ENCODE peak calls at places on chromosome 18, in four cellular contexts. Y, W, X and G are unnamed samples.

GRCh38 chr18:10453261-10453884 is 1.1 kb upstream of the APCDD1 start:
- DNase-seq in Y (peak; percentile 59), W (no peak), X (no peak), G (no peak)

GRCh38 chr18:10140461-10140911 is 226.7 kb downstream of the VAPA start:
- DNase-seq in Y (peak; percentile 46), W (no peak), X (no peak), G (no peak)

GRCh38 chr18:8860845-8861642 is 155.7 kb downstream of the MTCL1 start:
- DNase-seq in Y (no peak), W (no peak), X (no peak), G (no peak)

GRCh38 chr18:40371673-40372072 is 1583.4 kb upstream of the PIK3C3 start:
- DNase-seq in Y (no peak), W (no peak), X (no peak), G (no peak)

GRCh38 chr18:240175-240574 is 27.7 kb downstream of the THOC1 start:
- DNase-seq in Y (no peak), W (no peak), X (no peak), G (no peak)

GRCh38 chr18:23631746-23632145 is 31.0 kb downstream of the ANKRD29 start:
- DNase-seq in Y (no peak), W (peak; percentile 58), X (no peak), G (no peak)

GRCh38 chr18:47248610-47249343 is 2.7 kb downstream of the SKOR2 start:
- DNase-seq in Y (peak; percentile 63), W (peak; percentile 45), X (no peak), G (peak; percentile 51)

GRCh38 chr18:46341989-46342525 is 237.9 kb downstream of the HAUS1 start:
- DNase-seq in Y (no peak), W (no peak), X (no peak), G (no peak)

GRCh38 chr18:46333371-46334199 is 229.4 kb downstream of the HAUS1 start:
- DNase-seq in Y (peak; percentile 56), W (peak; percentile 96), X (peak; percentile 8), G (peak; percentile 50)

GRCh38 chr18:2513616-2514015 is 57.7 kb downstream of the METTL4 start:
- DNase-seq in Y (no peak), W (no peak), X (no peak), G (no peak)

GRCh38 chr18:42850174-42850766 is 265.2 kb downstream of the RIT2 start:
- DNase-seq in Y (no peak), W (peak; percentile 52), X (no peak), G (no peak)

GRCh38 chr18:46289931-46290330 is 185.7 kb downstream of the HAUS1 start:
- DNase-seq in Y (peak; percentile 31), W (no peak), X (no peak), G (no peak)

GRCh38 chr18:9577361-9577760 is 37.0 kb downstream of the PPP4R1 start:
- DNase-seq in Y (no peak), W (no peak), X (no peak), G (no peak)

GRCh38 chr18:79070486-79070885 is 1.3 kb downstream of the ATP9B start:
- DNase-seq in Y (no peak), W (no peak), X (no peak), G (no peak)

GRCh38 chr18:53361044-53361443 is 863.4 kb downstream of the MBD2 start:
- DNase-seq in Y (no peak), W (no peak), X (no peak), G (no peak)

GRCh38 chr18:8969639-8970378 is 132.7 kb upstream of the NDUFV2 start:
- DNase-seq in Y (no peak), W (no peak), X (no peak), G (no peak)

GRCh38 chr18:52310651-52311050 is 29.3 kb upstream of the DCC start:
- DNase-seq in Y (no peak), W (no peak), X (no peak), G (no peak)

GRCh38 chr18:52311331-52311730 is 28.7 kb upstream of the DCC start:
- DNase-seq in Y (no peak), W (no peak), X (no peak), G (no peak)

GRCh38 chr18:52313213-52313612 is 26.8 kb upstream of the DCC start:
- DNase-seq in Y (no peak), W (no peak), X (no peak), G (no peak)

DNA sequence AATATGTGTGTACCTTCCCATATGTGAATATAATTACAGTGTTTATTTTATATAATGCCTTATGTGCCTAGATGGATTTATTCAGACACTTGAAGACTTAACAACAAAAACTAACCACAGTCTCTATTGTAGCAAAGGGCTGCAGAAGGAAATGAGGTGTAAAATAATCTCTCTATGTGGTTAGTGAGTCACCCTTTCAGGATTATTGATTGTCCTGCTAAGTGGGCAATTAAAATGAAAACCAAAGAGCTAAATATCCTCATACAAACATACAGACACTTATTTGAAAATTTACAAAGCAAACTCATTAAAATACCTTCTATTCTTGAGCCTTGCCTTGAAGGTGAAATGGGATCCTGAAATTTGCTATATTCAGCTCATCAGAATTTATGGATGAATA is 27.7 kb upstream of the DCC start:
- DNase-seq in Y (no peak), W (no peak), X (no peak), G (no peak)
- TF ChIP-seq USF2 in Y (no peak), W (no peak), X (no peak), G (no peak)

GRCh38 chr18:44060197-44060596 is 620.5 kb upstream of the SETBP1 start:
- DNase-seq in Y (no peak), W (no peak), X (no peak), G (no peak)
- TF ChIP-seq TEAD4 in Y (no peak), W (no peak), X (no peak), G (no peak)

GRCh38 chr18:12394428-12394827 is 13.3 kb upstream of the PRELID3A start:
- DNase-seq in Y (peak; percentile 78), W (no peak), X (no peak), G (peak; percentile 67)
- TF ChIP-seq CTCF in Y (peak; percentile 70), W (peak; percentile 48), X (peak; percentile 37), G (no peak)

GRCh38 chr18:60662491-60662890 is 289.9 kb upstream of the MC4R start:
- DNase-seq in Y (no peak), W (no peak), X (no peak), G (no peak)
- TF ChIP-seq USF2 in Y (no peak), W (no peak), X (no peak), G (no peak)

GRCh38 chr18:22284581-22285230 is 115.3 kb downstream of the GATA6 start:
- DNase-seq in Y (no peak), W (no peak), X (no peak), G (no peak)

GRCh38 chr18:22283397-22283796 is 114.0 kb downstream of the GATA6 start:
- DNase-seq in Y (no peak), W (no peak), X (no peak), G (no peak)

GRCh38 chr18:22279741-22280452 is 110.5 kb downstream of the GATA6 start:
- DNase-seq in Y (no peak), W (no peak), X (no peak), G (no peak)

GRCh38 chr18:22280453-22280750 is 111.0 kb downstream of the GATA6 start:
- DNase-seq in Y (no peak), W (no peak), X (no peak), G (no peak)

GRCh38 chr18:22282311-22283235 is 113.2 kb downstream of the GATA6 start:
- DNase-seq in Y (no peak), W (no peak), X (no peak), G (no peak)
- TF ChIP-seq TEAD4 in Y (no peak), W (no peak), X (no peak), G (no peak)

DNA sequence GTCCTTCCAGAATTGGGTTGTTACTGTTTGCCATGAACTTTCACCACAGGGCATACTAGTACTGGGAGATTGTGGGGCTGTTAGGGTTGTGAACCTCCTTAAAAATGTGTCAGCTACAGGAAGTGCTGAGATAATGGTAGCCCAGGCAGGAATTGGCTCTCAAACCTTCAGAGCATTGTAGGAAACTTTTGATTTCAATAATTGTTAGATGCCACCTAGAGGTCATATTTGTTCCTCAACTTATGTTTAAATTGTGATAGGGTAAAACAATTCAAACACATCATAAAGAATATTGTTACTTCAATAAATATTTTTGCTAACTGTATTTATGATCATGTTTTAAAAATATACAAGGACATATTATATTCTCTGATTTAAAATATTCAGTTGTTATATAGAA is 594.6 kb downstream of the ADCYAP1 start:
- DNase-seq in Y (no peak), W (no peak), X (no peak), G (no peak)
- TF ChIP-seq CTCF in Y (no peak), W (peak; percentile 37), X (no peak), G (no peak)

GRCh38 chr18:62948788-62949187 is 233.4 kb downstream of the PHLPP1 start:
- DNase-seq in Y (no peak), W (no peak), X (no peak), G (no peak)
- TF ChIP-seq USF2 in Y (no peak), W (no peak), X (no peak), G (no peak)

GRCh38 chr18:4319738-4320677 is 135.1 kb downstream of the DLGAP1 start:
- DNase-seq in Y (no peak), W (no peak), X (no peak), G (no peak)
- TF ChIP-seq TEAD4 in Y (no peak), W (no peak), X (no peak), G (no peak)

GRCh38 chr18:27404855-27405254 is 219.7 kb upstream of the CHST9 start:
- DNase-seq in Y (no peak), W (no peak), X (no peak), G (no peak)

GRCh38 chr18:27394687-27395086 is 209.6 kb upstream of the CHST9 start:
- DNase-seq in Y (no peak), W (no peak), X (no peak), G (no peak)

GRCh38 chr18:27400001-27400400 is 214.9 kb upstream of the CHST9 start:
- DNase-seq in Y (peak; percentile 74), W (no peak), X (no peak), G (peak; percentile 77)
- TF ChIP-seq CTCF in Y (peak; percentile 68), W (peak; percentile 27), X (no peak), G (peak; percentile 56)

GRCh38 chr18:65954372-65954771 is 203.6 kb downstream of the CDH7 start:
- DNase-seq in Y (no peak), W (no peak), X (no peak), G (no peak)

DNA sequence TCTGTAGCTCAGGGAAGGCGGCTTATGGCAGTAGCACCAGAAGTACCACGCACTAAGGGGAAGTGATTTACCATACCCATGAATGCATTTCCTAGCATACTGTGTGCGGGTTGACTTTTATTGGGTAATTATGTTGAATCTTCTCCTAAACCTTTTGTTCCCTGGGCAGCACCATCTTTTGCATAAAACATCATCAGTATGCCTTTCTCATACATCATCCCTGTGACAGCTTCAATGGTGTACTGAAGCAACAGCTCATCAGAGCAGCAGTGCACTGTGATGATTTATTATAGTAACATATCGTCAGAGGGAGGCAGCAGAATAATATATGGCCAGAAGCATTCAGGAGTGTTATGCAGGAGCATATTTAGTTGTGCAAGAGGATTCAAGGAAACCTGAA is 204.9 kb downstream of the CDH7 start:
- DNase-seq in Y (no peak), W (no peak), X (no peak), G (no peak)
- TF ChIP-seq USF2 in Y (no peak), W (no peak), X (no peak), G (no peak)